ENCODE peak calls at places on chromosomes 13 and 19, in four cellular contexts. D is HFF-Myc, L is astrocyte, B is hippocampal formation. E is an unnamed sample.

GRCh38 chr19:34269968-34270621 is 15.7 kb downstream of the GARRE1 start:
- DNase-seq in L (peak), B (peak), D (peak), E (no peak)

GRCh38 chr19:17026041-17026658 is 460 bp downstream of the CPAMD8 start:
- DNase-seq in B (no peak), L (no peak), D (no peak), E (no peak)

GRCh38 chr13:99080131-99080530 is 102.3 kb upstream of the DOCK9 start:
- DNase-seq in L (no peak), D (no peak), B (no peak), E (no peak)

GRCh38 chr13:26424181-26424580 is 133.3 kb upstream of the WASF3 start:
- DNase-seq in D (no peak), B (no peak), L (no peak), E (no peak)

GRCh38 chr13:98515804-98516465 is 61.0 kb downstream of the STK24 start:
- DNase-seq in B (no peak), D (no peak), L (peak), E (no peak)

GRCh38 chr13:110354209-110354627 is 47.1 kb downstream of the COL4A2 start:
- DNase-seq in B (no peak), L (no peak), D (no peak), E (no peak)

GRCh38 chr19:49637865-49638350 is 2.0 kb downstream of the RRAS start:
- DNase-seq in B (no peak), L (peak), D (peak), E (no peak)

GRCh38 chr19:53892301-53892980 is 10.4 kb downstream of the PRKCG start:
- DNase-seq in B (no peak), D (no peak), L (no peak), E (no peak)

GRCh38 chr19:17762505-17763229 is 11.4 kb downstream of the FCHO1 start:
- DNase-seq in B (peak), D (no peak), L (peak), E (no peak)

GRCh38 chr19:39825531-39826076 is 8.4 kb downstream of the DYRK1B start:
- DNase-seq in D (no peak), L (no peak), B (no peak), E (no peak)

GRCh38 chr19:29687244-29687896 is 22.1 kb downstream of the PLEKHF1 start:
- DNase-seq in D (peak), B (no peak), L (peak), E (no peak)

GRCh38 chr13:21734961-21735360 is 64.1 kb downstream of the FGF9 start:
- DNase-seq in B (no peak), L (no peak), D (no peak), E (no peak)

GRCh38 chr13:44425041-44425814 is 51.6 kb downstream of the SERP2 start:
- DNase-seq in L (no peak), D (no peak), B (no peak), E (no peak)

GRCh38 chr19:2986951-2987491 is 9.7 kb downstream of the TLE6 start:
- DNase-seq in L (no peak), D (no peak), B (no peak), E (no peak)

GRCh38 chr19:29610213-29610573 is 4.1 kb downstream of the POP4 start:
- DNase-seq in B (no peak), D (no peak), L (no peak), E (no peak)